ENCODE peak calls at places on chromosomes 13 and 19, in seven cellular contexts. T is adrenal gland, X is heart right ventricle, L is endodermal cell, M is OCI-LY7, F is fibroblast of lung, J is GM23338. U is an unnamed sample. For H3K4me1, the result is how much of the 10 kb centered on the place peaks cover.

GRCh38 chr13:99947666-99948065 is 23.9 kb downstream of the ZIC5 start:
- DNase-seq in T (no peak), X (no peak), L (no peak), M (no peak), F (no peak), J (no peak), U (no peak)

GRCh38 chr13:59846845-59847620 is 316.7 kb downstream of the DIAPH3 start:
- DNase-seq in T (no peak), X (no peak), L (no peak), M (no peak), F (no peak), J (peak), U (no peak)

GRCh38 chr19:45162464-45163143 is 1.8 kb upstream of the NKPD1 start:
- DNase-seq in T (no peak), X (no peak), L (no peak), M (no peak), F (no peak), J (no peak), U (no peak)

GRCh38 chr13:79802389-79803140 is 321.6 kb downstream of the NDFIP2 start:
- DNase-seq in T (no peak), X (no peak), L (no peak), M (no peak), F (no peak), J (no peak), U (no peak)

GRCh38 chr19:39182174-39182505 is 14.6 kb upstream of the NCCRP1 start:
- DNase-seq in T (no peak), X (no peak), L (no peak), M (no peak), F (no peak), J (no peak), U (no peak)

GRCh38 chr19:14413765-14414171 is 5.4 kb downstream of the DDX39A start:
- DNase-seq in T (no peak), X (no peak), L (no peak), M (no peak), F (peak), J (no peak), U (no peak)

GRCh38 chr19:5718579-5719273 is 1.2 kb downstream of the LONP1 start:
- DNase-seq in T (peak), X (no peak), L (no peak), M (peak), F (peak), J (no peak), U (no peak)

GRCh38 chr19:44212865-44213346 is 574 bp downstream of the ZNF227 start:
- DNase-seq in T (peak), X (no peak), L (peak), M (no peak), F (peak), J (peak), U (no peak)

GRCh38 chr13:107562222-107562621 is 653.1 kb downstream of the LIG4 start:
- DNase-seq in T (no peak), X (no peak), L (peak), M (no peak), F (no peak), J (no peak), U (no peak)

GRCh38 chr13:97005631-97006262 is 11.5 kb upstream of the OXGR1 start:
- DNase-seq in T (no peak), X (no peak), L (no peak), M (no peak), F (peak), J (no peak), U (no peak)

GRCh38 chr13:99465454-99465853 is 35.8 kb upstream of the TM9SF2 start:
- DNase-seq in T (no peak), X (no peak), L (no peak), M (no peak), F (no peak), J (no peak), U (no peak)

GRCh38 chr19:1154731-1155351 is 19.2 kb downstream of the SBNO2 start:
- DNase-seq in T (peak), X (peak), L (no peak), M (no peak), F (peak), J (no peak), U (peak)

GRCh38 chr19:1153891-1154730 is 20.0 kb downstream of the SBNO2 start:
- DNase-seq in T (peak), X (no peak), L (no peak), M (no peak), F (no peak), J (no peak), U (peak)

GRCh38 chr19:1156830-1157615 is 17.0 kb downstream of the SBNO2 start:
- DNase-seq in T (peak), X (no peak), L (no peak), M (no peak), F (no peak), J (no peak), U (peak)

GRCh38 chr19:1156305-1156801 is 17.7 kb downstream of the SBNO2 start:
- DNase-seq in T (peak), X (no peak), L (no peak), M (no peak), F (no peak), J (no peak), U (no peak)

DNA sequence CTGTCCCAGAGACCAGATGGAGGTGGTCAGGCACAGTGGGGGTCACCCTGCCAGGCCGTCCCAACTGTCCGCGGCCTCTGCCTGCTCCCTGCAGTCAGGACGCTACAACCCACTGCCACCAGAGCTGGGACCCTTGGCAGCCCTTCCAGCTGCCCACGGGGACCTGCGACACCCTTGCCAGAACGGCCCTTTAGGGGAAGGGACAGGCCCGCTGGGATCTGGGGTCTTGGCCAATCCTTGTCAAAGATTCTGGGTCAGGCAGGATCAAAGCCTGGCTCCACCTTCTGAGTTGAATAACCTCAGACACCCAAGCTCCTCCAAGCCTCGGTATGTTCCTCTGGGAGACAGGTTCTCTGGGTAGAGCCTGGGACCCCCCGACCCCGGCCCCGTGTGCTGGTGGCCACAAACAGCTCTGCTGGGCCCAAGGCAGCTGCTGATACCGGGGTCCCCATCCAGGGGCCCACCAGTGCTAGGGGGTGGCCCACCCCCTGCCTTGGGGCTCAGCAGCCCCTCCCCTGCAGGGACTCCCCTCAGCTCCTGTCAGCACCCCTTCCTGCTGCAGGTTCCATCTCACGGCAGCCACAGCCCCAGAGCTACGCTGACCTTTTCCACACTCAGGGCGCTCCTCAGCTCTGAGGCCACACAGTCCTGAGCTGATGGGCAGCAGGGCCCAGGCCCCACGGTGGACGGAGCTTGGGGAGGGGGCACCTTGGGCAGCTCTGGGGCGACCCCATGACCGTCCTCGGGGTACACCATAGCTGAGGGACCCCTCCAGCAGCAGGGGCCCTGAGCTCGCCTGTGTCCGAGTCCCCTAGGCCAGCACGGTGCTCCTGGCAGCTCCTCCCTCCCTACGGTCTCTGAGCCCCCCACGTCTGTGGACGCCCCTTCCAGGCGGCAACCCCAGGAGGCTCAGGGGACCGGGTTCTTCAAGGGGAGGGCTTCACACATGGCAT is 18.4 kb downstream of the SBNO2 start:
- DNase-seq in T (peak), X (no peak), L (no peak), M (no peak), F (no peak), J (no peak), U (peak)
- H3K4me1 ChIP-seq in T (half or more), X (half or more), L (under half), M (under half), F (under half), J (under half), U (half or more)

GRCh38 chr13:111429064-111429558 is 108.7 kb downstream of the TEX29 start:
- DNase-seq in T (peak), X (no peak), L (peak), M (peak), F (peak), J (peak), U (no peak)
- H3K4me1 ChIP-seq in T (under half), X (under half), L (under half), M (under half), F (under half), J (under half), U (under half)

DNA sequence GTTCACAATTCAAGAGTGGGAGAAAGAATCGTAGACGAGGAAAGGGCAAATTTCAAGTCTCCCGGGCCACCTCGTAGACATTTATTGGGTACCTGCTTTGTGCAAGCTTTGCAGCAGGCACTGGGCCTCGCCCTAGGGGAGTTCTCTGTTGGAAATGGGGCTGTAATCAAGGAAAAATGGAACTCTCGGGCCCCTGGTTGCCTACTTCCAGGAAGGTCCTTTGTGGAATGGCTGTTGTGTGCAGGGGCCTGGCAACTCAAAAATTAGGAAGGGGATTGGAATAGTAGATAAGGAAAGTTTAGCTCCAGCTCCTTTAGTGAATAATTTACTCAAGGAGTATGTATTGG is 612 bp downstream of the ZNF526 start:
- DNase-seq in T (no peak), X (no peak), L (no peak), M (no peak), F (no peak), J (no peak), U (no peak)
- H3K4me1 ChIP-seq in T (under half), X (under half), L (under half), M (under half), F (under half), J (under half), U (under half)

GRCh38 chr19:54376610-54377009 is 11.9 kb upstream of the LAIR1 start:
- DNase-seq in T (no peak), X (no peak), L (no peak), M (no peak), F (no peak), J (no peak), U (peak)

GRCh38 chr19:54369082-54369691 is 4.5 kb upstream of the LAIR1 start:
- DNase-seq in T (no peak), X (no peak), L (no peak), M (no peak), F (no peak), J (no peak), U (no peak)

GRCh38 chr19:54379187-54379678 is 14.5 kb upstream of the LAIR1 start:
- DNase-seq in T (no peak), X (no peak), L (no peak), M (no peak), F (no peak), J (no peak), U (no peak)

GRCh38 chr19:54373781-54374266 is 9.1 kb upstream of the LAIR1 start:
- DNase-seq in T (peak), X (no peak), L (no peak), M (no peak), F (no peak), J (no peak), U (no peak)
- H3K4me1 ChIP-seq in T (under half), X (under half), L (under half), M (half or more), F (under half), J (under half), U (under half)

DNA sequence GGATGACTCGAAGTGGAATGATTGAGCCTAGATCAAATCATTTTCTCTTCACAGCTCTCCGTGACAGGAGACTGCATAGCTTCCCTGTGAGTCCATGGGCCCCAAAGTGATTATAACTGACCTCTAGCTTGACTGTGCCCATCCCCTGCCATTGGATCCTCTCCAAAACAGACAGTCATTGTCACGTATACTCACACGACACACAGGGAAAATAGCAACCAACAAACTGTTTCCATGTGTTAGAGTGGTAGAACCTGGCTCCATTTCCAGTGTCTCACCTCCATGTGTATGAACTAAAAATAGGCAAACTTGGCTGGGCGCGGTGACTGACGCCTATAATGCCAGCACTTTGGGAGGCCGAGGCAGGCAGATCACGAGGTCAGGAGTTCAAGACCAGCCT is 48.8 kb upstream of the NPAS1 start:
- DNase-seq in T (no peak), X (peak), L (no peak), M (no peak), F (no peak), J (no peak), U (no peak)
- H3K4me1 ChIP-seq in T (under half), X (half or more), L (under half), M (under half), F (under half), J (under half), U (half or more)

GRCh38 chr13:23848639-23849282 is 40.4 kb downstream of the MIPEP start:
- DNase-seq in T (no peak), X (no peak), L (no peak), M (peak), F (no peak), J (no peak), U (no peak)
- H3K4me1 ChIP-seq in T (under half), X (under half), L (under half), M (under half), F (under half), J (under half), U (under half)

DNA sequence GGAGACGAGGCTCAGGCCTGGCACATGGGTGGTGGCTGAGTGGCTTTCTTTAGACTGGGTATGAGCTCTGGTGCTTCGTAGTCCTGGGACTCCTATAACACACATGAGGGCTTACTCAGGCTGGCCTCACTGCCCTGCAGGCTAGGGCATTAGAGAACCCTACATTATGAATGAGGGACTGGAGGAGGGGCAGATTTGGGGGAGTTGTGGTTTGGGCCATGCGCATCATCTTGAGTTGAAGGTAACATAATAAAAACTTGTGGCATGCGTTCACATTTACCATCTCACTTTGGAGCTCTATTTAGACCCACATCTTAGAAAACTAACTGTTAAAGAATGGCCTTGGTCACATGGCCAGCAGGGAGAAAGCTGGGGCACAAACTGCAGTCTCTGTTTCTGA is 54.2 kb downstream of the STARD13 start:
- DNase-seq in T (no peak), X (no peak), L (no peak), M (no peak), F (no peak), J (no peak), U (no peak)
- H3K4me1 ChIP-seq in T (under half), X (half or more), L (under half), M (under half), F (half or more), J (under half), U (under half)

U was measured in spleen.